ENCODE peak calls at places on chromosomes 11 and 22, in ten cellular contexts. K is HCEC 1CT, W is non-pigmented ciliary epithelial cell, H is KG1, G is GM12891, M is IMR-90, X is immature natural killer cell, Q is right cardiac atrium, D is testis, Y is colonic mucosa. E is an unnamed sample.

GRCh38 chr22:48564995-48565394 is 1262.7 kb downstream of the BRD1 start:
- DNase-seq in K (no peak), M (no peak), D (no peak), Q (no peak), H (no peak), Y (no peak), W (no peak), G (no peak), X (no peak), E (no peak)

GRCh38 chr11:1113405-1114201 is 38.9 kb downstream of the MUC2 start:
- DNase-seq in X (no peak), M (no peak), D (no peak), H (no peak), G (no peak), W (no peak), Y (no peak), K (no peak), Q (peak), E (peak)

GRCh38 chr11:78742430-78742829 is 167.8 kb upstream of the NARS2 start:
- DNase-seq in K (no peak), H (no peak), G (no peak), W (no peak), Y (peak), Q (peak), D (no peak), M (peak), X (no peak), E (no peak)

GRCh38 chr11:27041141-27041869 is 690 bp downstream of the BBOX1 start:
- DNase-seq in Y (no peak), D (no peak), G (no peak), M (no peak), Q (no peak), K (no peak), W (no peak), X (no peak), H (no peak), E (no peak)

GRCh38 chr11:11782532-11783110 is 59.2 kb upstream of the USP47 start:
- DNase-seq in M (no peak), D (peak), X (no peak), Y (peak), H (no peak), Q (no peak), G (no peak), K (no peak), W (no peak), E (no peak)

GRCh38 chr11:123653997-123654565 is 343 bp downstream of the SCN3B start:
- DNase-seq in W (no peak), X (peak), Y (peak), G (peak), D (peak), K (no peak), M (peak), H (no peak), Q (peak), E (peak)

GRCh38 chr22:48567213-48567975 is 1260.3 kb downstream of the BRD1 start:
- DNase-seq in Y (no peak), W (no peak), X (no peak), Q (peak), G (no peak), K (no peak), M (no peak), D (no peak), H (no peak), E (no peak)

GRCh38 chr22:17769013-17769715 is 5.1 kb downstream of the BID start:
- DNase-seq in X (no peak), Q (no peak), Y (no peak), M (no peak), H (no peak), D (no peak), G (no peak), W (no peak), K (no peak), E (no peak)

GRCh38 chr11:1471736-1472135 is 14.8 kb downstream of the MOB2 start:
- DNase-seq in H (no peak), D (no peak), G (no peak), W (no peak), X (no peak), M (no peak), K (no peak), Y (no peak), Q (peak), E (no peak)

GRCh38 chr11:33706961-33707360 is 6.3 kb upstream of the C11orf91 start:
- DNase-seq in M (no peak), G (no peak), W (no peak), H (no peak), Y (no peak), Q (no peak), D (no peak), K (no peak), X (no peak), E (no peak)

GRCh38 chr11:76279651-76280050 is 73.3 kb upstream of the WNT11 start:
- DNase-seq in Y (no peak), H (no peak), Q (no peak), K (no peak), X (no peak), D (no peak), M (no peak), W (no peak), G (no peak), E (no peak)

GRCh38 chr11:100739636-100740035 is 52.5 kb downstream of the ARHGAP42 start:
- DNase-seq in Y (no peak), G (no peak), M (peak), Q (no peak), H (no peak), D (peak), X (no peak), W (peak), K (peak), E (no peak)

GRCh38 chr22:49099496-49100124 is 728.1 kb downstream of the BRD1 start:
- DNase-seq in D (no peak), X (no peak), W (no peak), M (no peak), G (no peak), Q (no peak), H (no peak), K (no peak), Y (no peak), E (no peak)

GRCh38 chr22:36486619-36487384 is 5.4 kb upstream of the TXN2 start:
- DNase-seq in X (peak), Y (peak), M (peak), W (no peak), G (no peak), Q (peak), D (peak), K (peak), H (no peak), E (peak)

GRCh38 chr11:111112614-111113013 is 132.9 kb upstream of the POU2AF2 start:
- DNase-seq in Y (no peak), H (no peak), M (no peak), K (no peak), Q (no peak), W (no peak), D (no peak), G (no peak), X (no peak), E (no peak)

GRCh38 chr11:117062503-117062902 is 35.7 kb downstream of the SIK3 start:
- DNase-seq in G (no peak), H (no peak), Q (no peak), X (no peak), Y (no peak), M (no peak), K (no peak), W (no peak), D (no peak), E (no peak)

GRCh38 chr11:99066609-99067008 is 45.9 kb downstream of the CNTN5 start:
- DNase-seq in H (no peak), M (no peak), Y (no peak), Q (no peak), K (no peak), W (no peak), X (no peak), D (no peak), G (no peak), E (no peak)

GRCh38 chr22:48517039-48518030 is 1310.3 kb downstream of the BRD1 start:
- DNase-seq in G (no peak), W (no peak), M (no peak), Y (no peak), K (no peak), Q (peak), X (no peak), H (no peak), D (peak), E (no peak)

GRCh38 chr11:130121430-130121978 is 38.1 kb upstream of the ST14 start:
- DNase-seq in K (peak), Q (no peak), D (no peak), M (peak), H (no peak), X (no peak), W (peak), G (no peak), Y (no peak), E (peak)

GRCh38 chr11:73140213-73141030 is 1.7 kb downstream of the FCHSD2 start:
- DNase-seq in W (no peak), Y (peak), M (peak), G (no peak), X (peak), H (no peak), K (peak), Q (peak), D (peak), E (no peak)

GRCh38 chr22:45919504-45920286 is 57.3 kb downstream of the WNT7B start:
- DNase-seq in K (no peak), G (no peak), Q (peak), X (no peak), H (no peak), W (no peak), D (no peak), Y (no peak), M (no peak), E (no peak)

E was measured in activated CD8-positive, alpha-beta memory T cell treated with anti-CD3 and anti-CD28 coated beads, Interleukin-2, amount 50 U/mL, for 4 hours.